ENCODE peak calls at places on chromosomes 3 and 15, in nine cellular contexts. L is breast epithelium, B is stomach, U is upper lobe of left lung, P is HepG2, M is HL-60, O is SK-N-SH, Q is HCT116, Z is GM12878. K is an unnamed sample.

GRCh38 chr3:170614214-170614966 is 28.5 kb upstream of the SLC7A14 start:
- DNase-seq in L (no peak), B (no peak), U (peak), P (no peak), M (no peak), O (no peak), Q (peak), Z (no peak), K (no peak)

GRCh38 chr15:65305776-65306175 is 1.3 kb downstream of the RNU5B-1 start:
- DNase-seq in L (no peak), B (no peak), U (no peak), P (no peak), M (no peak), O (no peak), Q (no peak), Z (no peak), K (no peak)

GRCh38 chr3:78911394-78911793 is 856.4 kb downstream of the ROBO1 start:
- DNase-seq in L (no peak), B (no peak), U (no peak), P (no peak), M (no peak), O (no peak), Q (no peak), Z (no peak), K (no peak)

GRCh38 chr3:36792342-36792741 is 28.0 kb upstream of the DCLK3 start:
- DNase-seq in L (no peak), B (no peak), U (no peak), P (peak), M (no peak), O (peak), Q (peak), Z (no peak), K (no peak)

GRCh38 chr15:100049483-100049882 is 292.3 kb downstream of the ADAMTS17 start:
- DNase-seq in L (no peak), B (no peak), U (no peak), P (no peak), M (no peak), O (no peak), Q (no peak), Z (no peak), K (no peak)

GRCh38 chr15:62986948-62987347 is 55.6 kb upstream of the TPM1 start:
- DNase-seq in L (no peak), B (no peak), U (no peak), P (peak), M (no peak), O (no peak), Q (no peak), Z (no peak), K (no peak)

GRCh38 chr3:72329354-72329753 is 518.9 kb downstream of the SHQ1 start:
- DNase-seq in L (no peak), B (no peak), U (peak), P (no peak), M (no peak), O (peak), Q (no peak), Z (no peak), K (no peak)

GRCh38 chr3:17175187-17175839 is 290.6 kb downstream of the PLCL2 start:
- DNase-seq in L (no peak), B (no peak), U (no peak), P (no peak), M (no peak), O (no peak), Q (no peak), Z (no peak), K (no peak)

GRCh38 chr3:42539871-42540714 is 37.6 kb downstream of the VIPR1 start:
- DNase-seq in L (peak), B (peak), U (peak), P (peak), M (peak), O (peak), Q (peak), Z (no peak), K (peak)

GRCh38 chr3:114402852-114403251 is 109.0 kb downstream of the TIGIT start:
- DNase-seq in L (no peak), B (no peak), U (no peak), P (no peak), M (no peak), O (no peak), Q (no peak), Z (no peak), K (no peak)

GRCh38 chr15:79050341-79050740 is 40.2 kb downstream of the RASGRF1 start:
- DNase-seq in L (no peak), B (no peak), U (no peak), P (no peak), M (no peak), O (no peak), Q (no peak), Z (no peak), K (no peak)

GRCh38 chr3:169575381-169575780 is 88.1 kb downstream of the MECOM start:
- DNase-seq in L (no peak), B (peak), U (no peak), P (no peak), M (no peak), O (peak), Q (no peak), Z (no peak), K (no peak)

GRCh38 chr3:194879991-194880939 is 194.6 kb downstream of the FAM43A start:
- DNase-seq in L (no peak), B (peak), U (no peak), P (no peak), M (no peak), O (peak), Q (no peak), Z (no peak), K (no peak)

GRCh38 chr3:122392868-122393844 is 9.2 kb downstream of the FAM162A start:
- DNase-seq in L (no peak), B (no peak), U (no peak), P (peak), M (no peak), O (peak), Q (no peak), Z (no peak), K (no peak)

GRCh38 chr15:82621970-82622369 is 25.2 kb downstream of the CPEB1 start:
- DNase-seq in L (no peak), B (no peak), U (no peak), P (peak), M (no peak), O (peak), Q (no peak), Z (no peak), K (no peak)

GRCh38 chr15:31080618-31081017 is 20.9 kb downstream of the TRPM1 start:
- DNase-seq in L (no peak), B (peak), U (peak), P (no peak), M (peak), O (peak), Q (peak), Z (no peak), K (no peak)

GRCh38 chr15:99566157-99566900 is 545 bp downstream of the MEF2A start:
- DNase-seq in L (no peak), B (no peak), U (peak), P (no peak), M (no peak), O (peak), Q (no peak), Z (no peak), K (peak)

GRCh38 chr15:37101634-37102314 is 1.4 kb upstream of the MEIS2 start:
- DNase-seq in L (no peak), B (peak), U (peak), P (peak), M (no peak), O (peak), Q (peak), Z (no peak), K (peak)

GRCh38 chr15:68542771-68543544 is 35.8 kb upstream of the CORO2B start:
- DNase-seq in L (peak), B (no peak), U (no peak), P (peak), M (no peak), O (no peak), Q (no peak), Z (no peak), K (no peak)

GRCh38 chr3:151817473-151817872 is 3.6 kb downstream of the AADAC start:
- DNase-seq in L (no peak), B (no peak), U (no peak), P (peak), M (no peak), O (no peak), Q (no peak), Z (no peak), K (no peak)

GRCh38 chr3:141384157-141384556 is 15.9 kb downstream of the ZBTB38 start:
- DNase-seq in L (no peak), B (no peak), U (no peak), P (no peak), M (no peak), O (no peak), Q (no peak), Z (no peak), K (no peak)

GRCh38 chr3:102090646-102091045 is 241.3 kb downstream of the NFKBIZ start:
- DNase-seq in L (no peak), B (no peak), U (no peak), P (no peak), M (no peak), O (no peak), Q (no peak), Z (no peak), K (no peak)

GRCh38 chr15:74619916-74620635 is 4.4 kb downstream of the CLK3 start:
- DNase-seq in L (no peak), B (no peak), U (no peak), P (no peak), M (no peak), O (no peak), Q (no peak), Z (no peak), K (no peak)

GRCh38 chr3:171876651-171877272 is 33.6 kb downstream of the TMEM212 start:
- DNase-seq in L (no peak), B (no peak), U (no peak), P (no peak), M (no peak), O (no peak), Q (no peak), Z (no peak), K (no peak)

GRCh38 chr3:15892828-15893227 is 95.0 kb upstream of the ANKRD28 start:
- DNase-seq in L (no peak), B (no peak), U (no peak), P (no peak), M (no peak), O (no peak), Q (no peak), Z (no peak), K (no peak)

GRCh38 chr3:74479915-74480314 is 134.5 kb downstream of the CNTN3 start:
- DNase-seq in L (no peak), B (no peak), U (no peak), P (no peak), M (no peak), O (no peak), Q (no peak), Z (no peak), K (no peak)

GRCh38 chr3:160009525-160009924 is 20.9 kb downstream of the IL12A start:
- DNase-seq in L (no peak), B (no peak), U (no peak), P (no peak), M (no peak), O (no peak), Q (no peak), Z (no peak), K (no peak)

GRCh38 chr3:160003520-160004128 is 15.0 kb downstream of the IL12A start:
- DNase-seq in L (no peak), B (peak), U (peak), P (peak), M (no peak), O (peak), Q (peak), Z (no peak), K (peak)

GRCh38 chr3:160005004-160005403 is 16.4 kb downstream of the IL12A start:
- DNase-seq in L (no peak), B (no peak), U (no peak), P (no peak), M (no peak), O (no peak), Q (no peak), Z (no peak), K (no peak)

GRCh38 chr3:160008979-160009378 is 20.3 kb downstream of the IL12A start:
- DNase-seq in L (no peak), B (no peak), U (no peak), P (no peak), M (no peak), O (no peak), Q (no peak), Z (no peak), K (no peak)

GRCh38 chr3:160006282-160007163 is 17.9 kb downstream of the IL12A start:
- DNase-seq in L (no peak), B (peak), U (peak), P (peak), M (no peak), O (peak), Q (peak), Z (no peak), K (no peak)
- TF ChIP-seq POLR2AphosphoS5 in L (no peak), B (no peak), U (no peak), P (no peak), M (no peak), O (no peak), Q (no peak), Z (no peak), K (no peak)

GRCh38 chr3:4218426-4219226 is 84.5 kb upstream of the SETMAR start:
- DNase-seq in L (no peak), B (no peak), U (no peak), P (peak), M (no peak), O (no peak), Q (no peak), Z (no peak), K (no peak)
- TF ChIP-seq POLR2AphosphoS5 in L (no peak), B (no peak), U (no peak), P (no peak), M (no peak), O (no peak), Q (no peak), Z (no peak), K (no peak)

DNA sequence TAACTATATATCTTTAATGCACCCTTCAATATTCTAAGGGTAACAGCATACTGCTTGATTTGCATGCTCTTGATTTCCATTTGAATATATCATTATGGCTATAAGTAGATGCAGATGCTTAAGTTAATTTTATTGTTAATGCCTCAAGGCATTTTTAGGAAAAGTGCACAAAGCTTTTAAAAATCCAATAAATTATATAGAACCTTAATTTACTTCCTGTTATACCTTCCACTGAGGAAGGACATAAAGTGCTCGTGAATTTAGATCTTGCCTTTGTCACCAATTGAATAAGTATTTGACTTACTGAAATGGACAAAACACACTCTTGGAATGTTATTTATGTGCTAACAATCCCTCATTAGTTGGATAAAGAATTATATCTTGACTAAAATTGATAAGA is 276.7 kb upstream of the CCDC54 start:
- DNase-seq in L (no peak), B (no peak), U (no peak), P (no peak), M (no peak), O (no peak), Q (no peak), Z (no peak), K (no peak)
- TF ChIP-seq POLR2AphosphoS5 in L (no peak), B (no peak), U (no peak), P (no peak), M (no peak), O (no peak), Q (no peak), Z (no peak), K (no peak)

DNA sequence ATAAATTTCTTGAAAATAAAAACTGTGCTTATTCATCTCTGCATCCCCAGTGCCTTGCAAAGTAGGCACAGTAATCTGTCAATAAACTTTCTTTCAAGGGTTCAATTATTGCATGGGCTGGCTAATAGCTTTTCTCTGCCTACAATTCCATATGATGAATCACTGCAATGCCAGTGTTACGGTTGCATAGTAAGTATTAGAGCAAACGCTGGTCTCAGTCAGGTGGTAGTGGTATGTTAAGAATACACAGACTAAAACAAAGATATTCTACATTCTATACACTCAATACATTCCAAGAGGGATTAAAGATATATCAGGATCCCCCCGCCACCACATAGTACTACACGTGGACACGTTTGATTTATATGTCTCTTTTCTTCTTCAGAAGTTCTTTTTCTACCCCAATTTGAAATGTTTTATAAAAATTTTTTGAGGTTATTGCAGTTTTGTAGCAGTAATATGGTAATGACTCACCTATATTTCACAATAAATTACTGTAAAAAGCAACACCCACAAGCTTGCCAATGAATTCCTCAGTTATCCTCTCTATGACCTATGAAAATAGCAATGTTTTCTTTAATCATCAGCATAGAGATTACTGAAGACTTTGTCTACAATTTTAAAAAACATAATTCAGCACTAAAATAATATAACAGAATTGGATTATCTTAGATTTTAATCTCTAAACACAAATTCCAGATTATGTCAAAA is 68.2 kb downstream of the CD200R1L start:
- DNase-seq in L (no peak), B (no peak), U (no peak), P (no peak), M (no peak), O (no peak), Q (no peak), Z (no peak), K (no peak)
- TF ChIP-seq POLR2AphosphoS5 in L (no peak), B (no peak), U (no peak), P (no peak), M (no peak), O (no peak), Q (no peak), Z (no peak), K (no peak)

GRCh38 chr3:133588784-133589465 is 15.4 kb downstream of the CDV3 start:
- DNase-seq in L (no peak), B (no peak), U (no peak), P (no peak), M (no peak), O (no peak), Q (no peak), Z (no peak), K (no peak)

GRCh38 chr3:133588035-133588434 is 14.5 kb downstream of the CDV3 start:
- DNase-seq in L (no peak), B (no peak), U (no peak), P (no peak), M (no peak), O (no peak), Q (no peak), Z (no peak), K (no peak)

GRCh38 chr3:133578548-133579191 is 5.2 kb downstream of the CDV3 start:
- DNase-seq in L (no peak), B (no peak), U (no peak), P (peak), M (no peak), O (peak), Q (peak), Z (no peak), K (no peak)

GRCh38 chr3:133583396-133583795 is 9.9 kb downstream of the CDV3 start:
- DNase-seq in L (no peak), B (no peak), U (no peak), P (no peak), M (no peak), O (no peak), Q (no peak), Z (no peak), K (no peak)
- TF ChIP-seq POLR2AphosphoS5 in L (no peak), B (no peak), U (no peak), P (no peak), M (no peak), O (no peak), Q (no peak), Z (peak), K (peak)

GRCh38 chr15:40108855-40109735 is at the start of gene BMF:
- DNase-seq in L (peak), B (peak), U (peak), P (peak), M (peak), O (peak), Q (peak), Z (peak), K (peak)
- TF ChIP-seq POLR2AphosphoS5 in L (peak), B (peak), U (peak), P (no peak), M (no peak), O (no peak), Q (peak), Z (no peak), K (no peak)

GRCh38 chr3:147397155-147397888 is 9.0 kb downstream of the ZIC4 start:
- DNase-seq in L (no peak), B (no peak), U (no peak), P (no peak), M (no peak), O (no peak), Q (no peak), Z (no peak), K (no peak)
- TF ChIP-seq POLR2AphosphoS5 in L (no peak), B (no peak), U (no peak), P (no peak), M (no peak), O (no peak), Q (no peak), Z (no peak), K (no peak)

K was measured in GM12892.